ENCODE peak calls at places on chromosomes 16 and 17, in four cellular contexts. R is OCI-LY7, E is K562, C is fibroblast of lung. J is an unnamed sample. For H4K20me1, the result is how much of the 10 kb centered on the place peaks cover.

GRCh38 chr17:82882715-82883446 is 43.1 kb upstream of the ZNF750 start:
- DNase-seq in R (no peak), C (no peak), E (no peak), J (no peak)

GRCh38 chr17:67477687-67478086 is 100.6 kb downstream of the PITPNC1 start:
- DNase-seq in E (no peak), R (no peak), C (peak), J (no peak)

GRCh38 chr17:13520899-13521572 is 80.7 kb downstream of the HS3ST3A1 start:
- DNase-seq in E (no peak), C (peak), R (no peak), J (no peak)

GRCh38 chr17:15123593-15124590 is 141.2 kb downstream of the PMP22 start:
- DNase-seq in E (no peak), R (no peak), C (peak), J (no peak)

GRCh38 chr17:59840329-59840907 is 52.3 kb downstream of the TUBD1 start:
- DNase-seq in R (no peak), E (no peak), C (peak), J (peak)

GRCh38 chr17:69506489-69506888 is 92.0 kb downstream of the MAP2K6 start:
- DNase-seq in E (no peak), R (peak), C (no peak), J (no peak)

GRCh38 chr16:89921699-89922476 is 1.3 kb upstream of the TUBB3 start:
- DNase-seq in C (peak), E (peak), R (peak), J (peak)

GRCh38 chr17:77829871-77830799 is 128.4 kb upstream of the TNRC6C start:
- DNase-seq in E (peak), C (peak), R (no peak), J (no peak)

GRCh38 chr16:54779549-54779948 is 151.1 kb upstream of the IRX5 start:
- DNase-seq in C (no peak), R (no peak), E (no peak), J (no peak)

GRCh38 chr16:57179429-57179828 is 6.4 kb downstream of the PSME3IP1 start:
- DNase-seq in E (no peak), C (no peak), R (no peak), J (no peak)

GRCh38 chr16:12330977-12331376 is 354.4 kb downstream of the SNX29 start:
- DNase-seq in E (no peak), R (no peak), C (no peak), J (no peak)

DNA sequence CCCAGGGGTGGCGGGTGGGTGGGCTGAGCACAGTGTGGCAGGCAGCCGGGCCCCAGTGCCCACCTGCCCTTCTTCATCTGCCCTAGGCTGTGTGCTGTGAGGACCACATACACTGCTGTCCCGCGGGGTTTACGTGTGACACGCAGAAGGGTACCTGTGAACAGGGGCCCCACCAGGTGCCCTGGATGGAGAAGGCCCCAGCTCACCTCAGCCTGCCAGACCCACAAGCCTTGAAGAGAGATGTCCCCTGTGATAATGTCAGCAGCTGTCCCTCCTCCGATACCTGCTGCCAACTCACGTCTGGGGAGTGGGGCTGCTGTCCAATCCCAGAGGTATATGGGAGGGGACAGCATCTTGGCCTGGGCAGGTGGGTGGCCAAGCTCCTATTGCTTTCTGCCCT is 6.4 kb downstream of the GRN start:
- DNase-seq in C (no peak), R (no peak), E (peak), J (no peak)
- H4K20me1 ChIP-seq in C (under half), R (under half), E (under half), J (under half)

GRCh38 chr17:78892062-78892456 is 10.9 kb downstream of the CEP295NL start:
- DNase-seq in R (no peak), E (no peak), C (no peak), J (no peak)

GRCh38 chr17:78889525-78889924 is 13.5 kb downstream of the CEP295NL start:
- DNase-seq in C (no peak), R (peak), E (no peak), J (no peak)

GRCh38 chr17:78891406-78892061 is 11.5 kb downstream of the CEP295NL start:
- DNase-seq in E (no peak), R (no peak), C (no peak), J (no peak)

GRCh38 chr17:78888911-78889496 is 14.0 kb downstream of the CEP295NL start:
- DNase-seq in C (no peak), E (no peak), R (no peak), J (no peak)

DNA sequence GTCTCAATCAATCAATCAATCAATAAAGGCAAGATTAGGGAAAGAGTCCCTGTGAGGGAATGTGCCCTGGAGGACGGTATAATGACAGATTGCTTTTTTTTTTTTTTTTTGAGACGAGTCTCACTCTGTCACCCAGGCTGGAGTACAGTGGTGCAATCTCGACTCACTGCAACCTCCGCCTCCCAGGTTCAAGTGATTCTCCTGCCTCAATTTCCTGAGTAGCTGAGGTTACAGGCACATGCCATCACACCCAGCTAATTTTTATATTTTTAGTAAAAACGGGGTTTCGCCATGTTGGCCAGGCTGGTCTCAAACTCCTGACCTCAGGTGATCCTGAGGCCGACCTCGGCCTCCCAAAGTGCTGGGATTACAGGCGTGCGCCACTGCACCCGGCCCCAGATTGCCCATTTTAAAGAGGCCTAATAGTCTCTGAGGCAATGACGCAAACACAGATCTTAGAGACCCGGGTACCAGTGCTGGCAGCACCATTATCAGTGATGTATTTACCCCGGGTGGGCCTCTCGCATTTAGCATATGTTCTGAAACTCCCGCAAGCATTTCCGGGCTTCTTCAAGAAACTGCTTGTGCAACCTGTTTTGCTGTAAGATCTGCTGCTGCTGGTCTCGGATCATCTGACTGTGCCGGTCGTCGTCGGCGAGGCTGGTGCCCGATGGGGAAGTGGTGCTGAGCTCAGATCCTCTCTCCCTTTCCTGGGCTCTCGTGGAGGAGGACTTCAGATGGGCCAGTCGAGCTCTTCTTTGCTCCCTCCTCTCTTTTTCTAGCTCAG is 12.7 kb downstream of the CEP295NL start:
- DNase-seq in E (no peak), R (peak), C (no peak), J (no peak)
- H4K20me1 ChIP-seq in E (under half), R (under half), C (under half), J (under half)

DNA sequence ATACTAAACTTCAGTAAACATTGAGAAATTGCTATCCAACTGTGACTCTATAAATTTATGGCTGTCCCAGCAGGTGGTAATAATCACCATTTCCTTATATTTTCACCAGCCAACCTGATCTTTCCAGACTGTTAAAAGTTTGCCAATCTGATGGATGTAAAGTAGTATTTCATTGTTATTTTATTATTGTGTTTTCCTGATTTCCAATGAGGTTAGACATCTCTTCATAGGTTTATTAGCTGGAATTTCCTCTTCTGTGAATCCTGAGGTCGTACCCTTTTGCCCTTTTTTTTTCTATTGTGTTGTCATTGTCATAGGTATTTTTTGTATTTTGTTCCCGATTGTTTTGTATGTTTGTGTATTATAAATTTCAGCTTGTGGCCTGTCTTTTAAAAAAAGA is 31.7 kb downstream of the BMERB1 start:
- DNase-seq in C (no peak), E (no peak), R (no peak), J (no peak)
- H4K20me1 ChIP-seq in C (under half), E (under half), R (under half), J (under half)

DNA sequence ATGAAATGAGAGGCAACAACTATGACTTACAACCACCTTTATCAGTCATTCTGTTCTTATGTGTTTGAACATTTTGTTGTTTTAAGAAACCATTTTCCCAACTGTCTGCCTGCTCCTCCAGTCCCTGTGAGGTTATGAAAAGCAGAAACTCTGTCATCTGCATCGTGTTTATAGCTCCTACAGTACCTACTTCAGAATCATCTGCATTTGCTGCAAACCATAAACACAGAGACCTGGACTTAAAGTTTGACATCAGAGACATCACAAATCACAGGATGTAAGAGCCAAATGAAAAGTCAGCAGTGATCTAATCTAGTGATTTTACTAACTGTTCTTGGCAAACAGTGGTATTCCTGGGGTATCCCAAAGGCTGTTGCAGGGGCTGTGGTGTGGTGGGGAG is 55.2 kb downstream of the CDH11 start:
- DNase-seq in R (no peak), C (no peak), E (no peak), J (no peak)
- H4K20me1 ChIP-seq in R (under half), C (under half), E (under half), J (under half)

DNA sequence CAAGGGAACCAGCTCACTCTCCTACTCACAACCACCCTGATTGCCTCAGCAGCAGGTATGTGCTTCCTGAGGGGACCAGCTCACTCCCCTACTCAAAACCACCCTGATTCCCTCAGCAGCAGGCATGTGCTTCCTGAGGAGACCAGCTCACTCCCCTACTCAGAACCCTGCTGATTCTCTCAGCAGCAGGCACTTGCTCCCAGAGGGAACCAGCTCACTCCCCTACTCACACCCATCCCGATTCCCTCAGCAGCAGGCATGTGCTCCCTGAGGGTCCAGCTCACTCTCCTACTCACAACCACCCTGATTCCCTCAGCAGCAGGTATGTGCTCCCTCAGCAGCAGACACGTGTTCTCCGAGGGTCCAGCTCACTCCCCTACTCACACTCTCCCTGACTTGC is 26.1 kb upstream of the COG7 start:
- DNase-seq in R (no peak), C (no peak), E (no peak), J (no peak)
- H4K20me1 ChIP-seq in R (under half), C (under half), E (under half), J (under half)

GRCh38 chr17:80921741-80922579 is 69.7 kb upstream of the CHMP6 start:
- DNase-seq in R (no peak), C (no peak), E (no peak), J (no peak)
- H4K20me1 ChIP-seq in R (under half), C (under half), E (under half), J (under half)

GRCh38 chr17:62038248-62038647 is 26.8 kb downstream of the MED13 start:
- DNase-seq in R (no peak), E (no peak), C (no peak), J (no peak)
- H4K20me1 ChIP-seq in R (under half), E (under half), C (under half), J (under half)

DNA sequence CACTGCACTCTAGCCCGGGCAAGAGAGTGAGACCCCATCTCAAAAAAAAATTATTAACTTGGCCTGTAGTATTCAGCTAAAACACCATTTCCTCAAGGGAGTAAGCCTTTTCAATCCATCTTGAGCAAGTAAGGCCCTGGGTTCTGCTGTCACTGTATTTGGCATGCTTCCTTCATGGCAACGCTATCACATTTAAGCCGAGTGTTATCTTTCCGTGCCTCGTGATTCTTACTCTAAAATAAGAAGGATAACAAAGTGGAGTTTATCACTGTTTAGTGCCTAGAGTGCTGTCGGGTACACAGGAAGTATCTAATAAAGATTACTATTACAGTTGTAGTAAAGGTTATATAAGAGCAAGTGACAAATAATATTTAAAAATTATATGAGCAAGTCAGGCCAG is 8.8 kb downstream of the VPS53 start:
- DNase-seq in E (no peak), R (no peak), C (no peak), J (no peak)
- H4K20me1 ChIP-seq in E (under half), R (under half), C (under half), J (under half)

GRCh38 chr17:16438173-16438556 is 22.8 kb downstream of the TRPV2 start:
- DNase-seq in R (no peak), C (no peak), E (no peak), J (no peak)

GRCh38 chr17:16438557-16439302 is 23.4 kb downstream of the TRPV2 start:
- DNase-seq in E (peak), R (peak), C (peak), J (peak)

GRCh38 chr17:16439303-16439791 is 24.0 kb downstream of the TRPV2 start:
- DNase-seq in E (peak), R (peak), C (peak), J (no peak)

GRCh38 chr17:16440814-16441629 is 25.7 kb downstream of the TRPV2 start:
- DNase-seq in E (no peak), C (peak), R (no peak), J (no peak)

GRCh38 chr17:16439867-16440351 is 24.5 kb downstream of the TRPV2 start:
- DNase-seq in C (no peak), E (no peak), R (peak), J (no peak)
- H4K20me1 ChIP-seq in C (under half), E (under half), R (under half), J (under half)

J was measured in H9.